ENCODE peak calls at places on chromosomes 16 and 17, in ten cellular contexts. S, F, J, Q, K, V, A, G, R and B are unnamed samples.

GRCh38 chr17:40124279-40125141 is 2.7 kb downstream of the MSL1 start:
- DNase-seq in S (no peak), F (no peak), J (peak), Q (no peak), K (no peak), V (no peak), A (no peak), G (no peak), R (no peak), B (no peak)

GRCh38 chr17:30230596-30231125 is 4.8 kb downstream of the SLC6A4 start:
- DNase-seq in S (no peak), F (no peak), J (no peak), Q (no peak), K (no peak), V (no peak), A (no peak), G (peak), R (no peak), B (no peak)

GRCh38 chr17:67492824-67493490 is 115.9 kb downstream of the PITPNC1 start:
- DNase-seq in S (no peak), F (no peak), J (no peak), Q (no peak), K (no peak), V (no peak), A (no peak), G (peak), R (no peak), B (no peak)

GRCh38 chr17:50883850-50884291 is 17.7 kb upstream of the TOB1 start:
- DNase-seq in S (no peak), F (no peak), J (peak), Q (no peak), K (no peak), V (no peak), A (peak), G (no peak), R (no peak), B (no peak)

GRCh38 chr17:6483507-6483906 is 39.3 kb downstream of the PIMREG start:
- DNase-seq in S (no peak), F (no peak), J (no peak), Q (no peak), K (no peak), V (no peak), A (no peak), G (no peak), R (no peak), B (no peak)

GRCh38 chr16:16982614-16983013 is 488.1 kb downstream of the XYLT1 start:
- DNase-seq in S (no peak), F (no peak), J (no peak), Q (no peak), K (no peak), V (no peak), A (no peak), G (no peak), R (no peak), B (no peak)

GRCh38 chr17:60744355-60744958 is 66.8 kb downstream of the BCAS3 start:
- DNase-seq in S (no peak), F (no peak), J (no peak), Q (no peak), K (no peak), V (no peak), A (no peak), G (no peak), R (no peak), B (no peak)

GRCh38 chr17:1644493-1645206 is 882 bp downstream of the SCARF1 start:
- DNase-seq in S (no peak), F (no peak), J (peak), Q (peak), K (no peak), V (peak), A (peak), G (peak), R (no peak), B (no peak)

GRCh38 chr17:2701161-2701995 is 10.2 kb downstream of the CLUH start:
- DNase-seq in S (no peak), F (no peak), J (no peak), Q (no peak), K (no peak), V (no peak), A (peak), G (no peak), R (peak), B (no peak)

GRCh38 chr16:81451753-81452680 is 7.4 kb downstream of the CMIP start:
- DNase-seq in S (no peak), F (no peak), J (peak), Q (peak), K (no peak), V (no peak), A (peak), G (no peak), R (no peak), B (no peak)

GRCh38 chr17:50806141-50806643 is 29.2 kb upstream of the WFIKKN2 start:
- DNase-seq in S (peak), F (no peak), J (peak), Q (peak), K (no peak), V (peak), A (no peak), G (peak), R (no peak), B (no peak)

GRCh38 chr16:85752511-85753420 is 1.9 kb upstream of the C16orf74 start:
- DNase-seq in S (peak), F (no peak), J (peak), Q (peak), K (peak), V (peak), A (no peak), G (no peak), R (peak), B (peak)
- TF ChIP-seq CTCF in S (peak), F (peak), J (peak), Q (peak), K (no peak), V (no peak), A (no peak), G (no peak), R (peak), B (no peak)

GRCh38 chr17:31820691-31821435 is 38.2 kb downstream of the COPRS start:
- DNase-seq in S (no peak), F (no peak), J (no peak), Q (peak), K (no peak), V (no peak), A (no peak), G (peak), R (no peak), B (no peak)
- TF ChIP-seq CTCF in S (no peak), F (no peak), J (no peak), Q (no peak), K (no peak), V (no peak), A (no peak), G (no peak), R (no peak), B (no peak)

DNA sequence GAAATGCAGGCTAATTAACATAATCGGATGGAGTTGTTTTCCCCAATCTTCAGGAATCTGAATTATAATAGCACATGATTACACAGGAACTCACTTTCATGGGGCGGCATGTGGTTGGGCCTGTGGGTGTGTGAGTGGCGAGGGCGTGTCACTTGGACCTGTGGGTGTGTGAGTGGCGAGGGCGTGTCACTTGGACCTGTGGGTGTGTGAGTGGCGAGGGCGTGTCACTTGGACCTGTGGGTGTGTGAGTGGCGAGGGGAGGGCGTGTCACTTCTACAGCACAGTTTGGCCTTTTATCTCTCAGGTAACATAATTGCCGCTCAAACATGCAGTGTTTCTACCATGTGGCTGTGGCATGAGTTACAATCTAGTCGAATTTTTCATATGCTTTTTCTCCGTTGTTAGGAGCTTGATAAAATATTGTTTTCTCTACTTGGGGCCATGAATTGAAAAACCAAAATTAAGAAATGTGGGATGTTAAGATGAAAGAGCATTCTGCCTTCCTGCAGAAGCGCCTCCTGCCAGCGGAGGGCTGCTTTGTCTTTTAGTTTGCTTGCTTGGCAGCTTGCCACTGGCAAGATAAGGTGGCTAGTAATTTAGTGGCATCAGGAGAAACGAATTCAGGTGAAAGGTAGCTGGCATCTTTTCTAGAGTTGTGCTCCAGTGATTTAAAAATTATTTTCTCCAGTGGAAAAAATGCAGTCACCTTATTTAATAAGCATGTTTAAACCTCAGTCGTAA is 36.2 kb downstream of the USP10 start:
- DNase-seq in S (no peak), F (no peak), J (peak), Q (peak), K (no peak), V (no peak), A (no peak), G (no peak), R (no peak), B (no peak)
- TF ChIP-seq CTCF in S (no peak), F (peak), J (no peak), Q (no peak), K (no peak), V (no peak), A (no peak), G (no peak), R (no peak), B (no peak)

DNA sequence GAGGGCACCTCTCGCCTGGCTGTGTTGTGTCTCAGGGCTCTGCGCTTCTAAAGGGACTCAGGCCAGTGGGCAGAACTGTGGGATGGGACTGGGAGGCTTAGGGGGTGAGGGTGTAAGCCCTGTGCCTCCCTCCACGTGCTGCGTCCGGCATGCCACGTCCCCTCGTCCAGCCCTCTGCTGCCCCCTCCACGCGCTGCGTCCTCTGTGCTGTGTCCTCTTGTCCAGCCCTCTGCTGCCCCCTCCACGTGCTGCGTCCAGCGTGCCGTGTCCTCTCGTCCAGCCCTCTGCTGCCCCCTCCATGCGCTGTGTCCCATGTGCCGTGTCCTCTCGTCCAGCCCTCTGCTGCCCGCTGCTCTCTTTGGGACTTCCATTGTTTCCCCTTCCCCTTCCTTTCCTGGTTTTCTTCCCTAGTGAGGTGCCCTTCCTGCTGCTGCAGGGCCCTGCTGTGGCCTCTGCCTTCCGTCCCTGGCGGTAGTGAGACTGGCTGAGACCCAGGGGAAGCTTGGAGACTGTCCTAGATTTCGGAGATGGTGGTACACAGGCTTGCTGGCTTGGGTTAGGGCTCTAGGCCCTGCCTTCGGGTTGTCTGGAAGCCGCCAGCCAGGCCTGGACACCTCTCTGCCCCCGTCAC is 6.4 kb upstream of the ZNF750 start:
- DNase-seq in S (no peak), F (no peak), J (no peak), Q (no peak), K (no peak), V (no peak), A (peak), G (no peak), R (no peak), B (no peak)
- TF ChIP-seq CTCF in S (no peak), F (no peak), J (no peak), Q (no peak), K (no peak), V (no peak), A (no peak), G (no peak), R (no peak), B (no peak)

GRCh38 chr16:50742521-50743150 is 750 bp downstream of the CYLD start:
- DNase-seq in S (peak), F (no peak), J (peak), Q (peak), K (no peak), V (no peak), A (peak), G (peak), R (peak), B (peak)

GRCh38 chr16:50739031-50739430 is 2.9 kb upstream of the CYLD start:
- DNase-seq in S (no peak), F (no peak), J (no peak), Q (no peak), K (no peak), V (no peak), A (no peak), G (no peak), R (no peak), B (no peak)

GRCh38 chr16:50740747-50741146 is 1.1 kb upstream of the CYLD start:
- DNase-seq in S (no peak), F (no peak), J (no peak), Q (no peak), K (no peak), V (no peak), A (no peak), G (peak), R (no peak), B (no peak)

GRCh38 chr16:50741808-50742520 is at the start of gene CYLD:
- DNase-seq in S (peak), F (peak), J (peak), Q (peak), K (peak), V (peak), A (peak), G (peak), R (peak), B (peak)

DNA sequence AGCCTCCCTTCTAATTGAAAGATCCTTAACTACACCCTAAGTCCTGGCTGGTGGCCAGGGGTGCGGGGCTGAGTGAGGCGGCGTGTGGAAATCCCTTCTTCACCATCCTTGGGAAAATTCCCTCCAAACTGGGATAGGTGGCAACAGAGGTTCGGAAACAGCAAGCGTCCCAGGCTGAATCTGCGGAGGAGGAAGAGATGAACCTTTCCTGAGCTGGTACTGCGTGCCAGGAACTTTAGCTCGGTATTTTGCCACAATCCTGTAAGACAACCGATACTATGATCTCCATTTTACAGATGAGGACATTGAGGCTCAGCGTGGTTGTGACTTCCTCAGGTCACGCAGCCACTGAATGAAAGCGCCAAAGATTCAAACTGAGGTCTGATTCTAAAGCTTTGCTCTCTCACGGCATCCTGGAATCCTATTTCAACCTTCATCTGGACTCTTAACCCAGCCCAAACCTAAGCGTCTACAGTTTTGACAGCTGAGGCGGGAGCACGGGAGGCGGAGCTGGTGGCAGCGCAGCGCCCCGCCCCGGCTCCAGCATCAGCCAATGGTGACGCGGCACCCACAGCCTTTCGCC is 570 bp upstream of the CYLD start:
- DNase-seq in S (peak), F (no peak), J (no peak), Q (no peak), K (no peak), V (peak), A (peak), G (peak), R (peak), B (no peak)
- TF ChIP-seq CTCF in S (no peak), F (no peak), J (no peak), Q (no peak), K (no peak), V (no peak), A (no peak), G (no peak), R (no peak), B (no peak)

GRCh38 chr17:8187517-8188407 is 2.2 kb downstream of the BORCS6 start:
- DNase-seq in S (peak), F (no peak), J (peak), Q (peak), K (peak), V (peak), A (peak), G (peak), R (peak), B (peak)
- TF ChIP-seq CTCF in S (no peak), F (no peak), J (no peak), Q (no peak), K (no peak), V (no peak), A (no peak), G (no peak), R (no peak), B (no peak)

GRCh38 chr16:57427824-57428223 is 19.4 kb downstream of the CIAPIN1 start:
- DNase-seq in S (no peak), F (no peak), J (no peak), Q (peak), K (no peak), V (no peak), A (no peak), G (peak), R (no peak), B (no peak)
- TF ChIP-seq CTCF in S (no peak), F (no peak), J (no peak), Q (no peak), K (no peak), V (no peak), A (no peak), G (no peak), R (no peak), B (no peak)

DNA sequence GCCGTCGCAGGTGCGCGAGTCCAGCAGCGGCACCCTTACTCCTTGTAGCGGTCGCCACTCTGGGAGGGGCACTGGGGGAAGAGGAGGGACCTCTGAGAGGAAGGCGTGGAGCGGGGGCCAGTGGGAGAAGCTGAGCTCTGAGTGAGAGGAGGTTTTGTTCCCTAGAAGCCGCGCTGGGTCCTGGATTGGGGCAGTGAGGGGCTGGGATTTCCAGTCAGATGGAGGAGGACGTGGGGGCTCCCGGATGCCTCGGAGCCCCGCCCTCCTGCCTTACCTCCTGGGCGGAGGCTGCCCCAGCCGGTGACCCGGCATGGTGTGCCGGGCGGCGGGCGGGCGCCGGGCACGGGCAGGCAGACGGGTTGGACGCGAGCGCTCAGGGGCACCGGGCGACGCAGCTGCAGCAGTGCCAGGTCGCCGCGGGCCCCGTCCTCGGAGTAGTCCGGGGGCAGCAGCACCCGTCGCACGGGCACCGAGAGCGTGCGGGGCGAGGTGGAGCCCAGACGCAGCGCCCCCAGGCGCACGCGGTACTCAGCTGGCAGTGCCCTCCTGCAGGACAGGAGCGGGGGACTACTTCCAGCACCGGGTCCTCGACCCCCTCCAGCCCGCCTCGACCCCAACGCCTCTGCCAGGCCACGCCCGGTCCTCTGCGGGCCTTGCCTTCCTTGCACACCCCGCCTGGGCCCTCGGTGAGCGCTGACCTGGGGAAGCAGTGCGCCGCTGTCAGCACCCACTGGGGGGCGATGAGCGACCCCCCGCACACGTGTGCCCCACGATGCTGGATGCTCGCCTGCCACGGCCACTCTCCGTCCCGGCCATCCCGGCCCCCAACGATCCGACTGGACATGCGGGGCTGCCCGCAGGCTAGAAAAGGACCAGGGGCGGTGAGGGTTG is 2.0 kb downstream of the PRSS33 start:
- DNase-seq in S (no peak), F (no peak), J (no peak), Q (no peak), K (no peak), V (no peak), A (peak), G (no peak), R (peak), B (no peak)
- TF ChIP-seq CTCF in S (peak), F (no peak), J (peak), Q (no peak), K (no peak), V (no peak), A (peak), G (no peak), R (no peak), B (no peak)

DNA sequence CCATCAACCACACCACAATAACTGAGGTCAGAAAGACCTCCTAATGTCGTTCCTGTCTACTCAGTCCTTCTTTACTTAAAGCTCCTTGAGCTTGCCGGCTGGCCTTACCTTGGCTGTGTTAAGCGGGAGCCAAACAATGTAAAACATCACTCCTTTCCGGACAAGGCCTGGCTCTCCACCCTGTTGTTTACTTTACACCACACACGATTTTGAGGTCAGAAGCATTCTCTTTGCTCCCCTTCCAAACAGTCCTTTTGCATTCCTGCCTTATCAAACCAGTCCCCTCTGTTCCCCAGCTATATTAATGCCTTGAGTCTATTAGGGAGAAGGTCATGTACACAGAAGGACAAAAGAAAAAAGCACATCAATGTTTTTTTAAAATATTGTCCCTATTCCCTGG is 19.3 kb upstream of the SHISA6 start:
- DNase-seq in S (no peak), F (no peak), J (no peak), Q (no peak), K (no peak), V (no peak), A (no peak), G (no peak), R (no peak), B (no peak)
- TF ChIP-seq CTCF in S (no peak), F (no peak), J (no peak), Q (no peak), K (no peak), V (no peak), A (no peak), G (no peak), R (no peak), B (no peak)

DNA sequence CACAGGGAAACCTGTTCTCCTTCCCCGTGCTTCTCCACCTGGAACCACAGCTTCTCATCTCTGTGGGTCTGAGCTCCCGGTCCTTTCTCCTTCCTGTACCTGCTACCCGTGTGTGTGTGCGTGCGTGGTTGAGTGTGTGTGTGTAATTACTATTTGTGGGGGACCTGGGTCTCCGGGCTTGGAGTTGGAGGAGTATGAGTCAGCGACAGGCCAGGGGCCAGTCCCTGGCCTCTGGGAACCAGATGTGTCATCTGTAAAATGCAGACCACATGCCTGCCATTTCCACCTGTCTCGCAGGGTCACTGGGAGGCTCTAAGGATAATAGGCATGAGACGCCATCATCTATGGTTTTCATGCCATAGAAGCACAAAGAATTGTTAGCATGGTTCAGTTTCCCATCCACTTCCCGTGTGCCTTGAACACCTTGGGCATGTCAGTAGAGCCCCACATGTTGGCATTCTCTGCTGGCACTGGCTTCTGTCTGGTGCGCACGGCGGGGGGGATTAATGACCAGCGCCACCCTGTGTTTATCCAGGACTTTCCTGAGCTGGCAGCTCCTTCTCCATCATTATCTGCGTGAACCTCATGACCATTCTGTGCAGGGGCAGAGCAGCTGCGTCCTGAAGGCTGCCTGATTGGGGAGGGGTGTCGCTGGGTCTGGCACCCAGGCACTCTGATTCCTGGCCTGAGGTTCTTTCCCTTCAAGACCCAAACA is 1.5 kb downstream of the ZNF205 start:
- DNase-seq in S (no peak), F (no peak), J (no peak), Q (no peak), K (no peak), V (no peak), A (no peak), G (peak), R (no peak), B (no peak)
- TF ChIP-seq CTCF in S (no peak), F (no peak), J (no peak), Q (no peak), K (no peak), V (no peak), A (no peak), G (no peak), R (no peak), B (no peak)